ENCODE peak calls at places on chromosomes 4 and X, in ten cellular contexts. S, J, Q, N, E, X, B, F, M and L are unnamed samples.

GRCh38 chr4:30839583-30840520 is 119.7 kb downstream of the PCDH7 start:
- DNase-seq in J (peak), M (no peak), X (no peak), F (peak), E (no peak), B (no peak), S (peak), Q (no peak), N (peak), L (no peak)

GRCh38 chrX:72280210-72280882 is 3.3 kb upstream of the RPS4X start:
- DNase-seq in E (no peak), M (no peak), N (peak), S (peak), X (no peak), B (no peak), F (no peak), J (no peak), Q (no peak), L (no peak)

GRCh38 chrX:16867947-16868346 is 2.2 kb downstream of the RBBP7 start:
- DNase-seq in B (no peak), Q (no peak), N (no peak), M (no peak), E (no peak), S (no peak), X (no peak), F (no peak), J (no peak), L (no peak)

GRCh38 chr4:140308366-140309123 is 64.9 kb upstream of the SCOC start:
- DNase-seq in B (peak), J (peak), S (peak), F (peak), X (peak), Q (peak), E (no peak), N (no peak), M (peak), L (peak)

GRCh38 chrX:44747317-44747716 is 96.5 kb upstream of the DUSP21 start:
- DNase-seq in B (no peak), M (no peak), X (no peak), Q (no peak), S (no peak), F (no peak), J (no peak), E (no peak), N (no peak), L (no peak)

GRCh38 chr4:75745192-75745591 is 20.8 kb downstream of the USO1 start:
- DNase-seq in F (peak), E (no peak), B (no peak), Q (peak), X (no peak), M (no peak), S (peak), N (no peak), J (peak), L (peak)

GRCh38 chr4:56197387-56197786 is 189.9 kb downstream of the AASDH start:
- DNase-seq in J (no peak), S (peak), M (no peak), F (peak), X (peak), N (peak), Q (no peak), E (no peak), B (no peak), L (no peak)

GRCh38 chr4:156237192-156237591 is 283.5 kb upstream of the CTSO start:
- DNase-seq in F (no peak), J (no peak), X (no peak), E (no peak), Q (no peak), B (no peak), S (no peak), M (no peak), N (no peak), L (no peak)

GRCh38 chr4:82898322-82899243 is 2.0 kb upstream of the THAP9 start:
- DNase-seq in E (no peak), X (no peak), M (no peak), S (peak), F (peak), B (no peak), Q (peak), N (peak), J (peak), L (peak)

GRCh38 chr4:87985097-87985886 is 9.8 kb downstream of the SPP1 start:
- DNase-seq in S (peak), Q (peak), X (peak), B (peak), J (peak), E (no peak), F (peak), N (peak), M (peak), L (peak)

GRCh38 chrX:102917801-102918200 is 19.3 kb upstream of the RAB40AL start:
- DNase-seq in M (no peak), B (no peak), E (no peak), X (no peak), Q (no peak), S (no peak), J (no peak), N (peak), F (no peak), L (no peak)

GRCh38 chrX:19679787-19680186 is 164.5 kb upstream of the MAP3K15 start:
- DNase-seq in B (no peak), S (no peak), F (no peak), X (no peak), Q (no peak), E (no peak), J (no peak), N (peak), M (no peak), L (no peak)

GRCh38 chr4:66555301-66555700 is 885.0 kb upstream of the EPHA5 start:
- DNase-seq in M (no peak), S (peak), Q (peak), J (peak), E (no peak), F (peak), X (no peak), B (no peak), N (peak), L (no peak)

GRCh38 chr4:102404551-102404969 is 59.3 kb upstream of the SLC39A8 start:
- DNase-seq in S (no peak), N (no peak), J (no peak), B (no peak), M (no peak), Q (no peak), F (no peak), X (no peak), E (no peak), L (no peak)

GRCh38 chr4:139484861-139485311 is 31.0 kb downstream of the RAB33B start:
- DNase-seq in B (no peak), Q (no peak), F (no peak), S (no peak), J (no peak), N (no peak), M (no peak), E (no peak), X (no peak), L (no peak)

GRCh38 chrX:110600745-110601310 is 194.8 kb downstream of the CHRDL1 start:
- DNase-seq in B (no peak), E (no peak), M (no peak), X (no peak), J (no peak), N (peak), S (no peak), Q (no peak), F (no peak), L (no peak)

GRCh38 chr4:79551555-79551954 is 143.5 kb upstream of the GK2 start:
- DNase-seq in F (no peak), J (no peak), Q (no peak), M (no peak), E (no peak), N (no peak), X (no peak), B (no peak), S (no peak), L (no peak)

GRCh38 chr4:154586296-154587033 is 4.1 kb downstream of the FGA start:
- DNase-seq in B (no peak), X (no peak), E (no peak), J (no peak), F (no peak), S (no peak), Q (no peak), N (no peak), M (no peak), L (no peak)

GRCh38 chrX:24498181-24498580 is 33.1 kb downstream of the PDK3 start:
- DNase-seq in S (no peak), E (peak), Q (peak), J (peak), M (peak), F (peak), B (no peak), X (peak), N (no peak), L (no peak)

GRCh38 chr4:144754562-144755410 is 108.8 kb downstream of the HHIP start:
- DNase-seq in E (no peak), J (peak), X (no peak), N (peak), F (peak), M (no peak), S (peak), B (no peak), Q (peak), L (no peak)

GRCh38 chrX:76148011-76148665 is 24.7 kb upstream of the PBDC1 start:
- DNase-seq in N (peak), S (peak), B (no peak), J (peak), M (no peak), E (no peak), X (peak), Q (no peak), F (no peak), L (no peak)

DNA sequence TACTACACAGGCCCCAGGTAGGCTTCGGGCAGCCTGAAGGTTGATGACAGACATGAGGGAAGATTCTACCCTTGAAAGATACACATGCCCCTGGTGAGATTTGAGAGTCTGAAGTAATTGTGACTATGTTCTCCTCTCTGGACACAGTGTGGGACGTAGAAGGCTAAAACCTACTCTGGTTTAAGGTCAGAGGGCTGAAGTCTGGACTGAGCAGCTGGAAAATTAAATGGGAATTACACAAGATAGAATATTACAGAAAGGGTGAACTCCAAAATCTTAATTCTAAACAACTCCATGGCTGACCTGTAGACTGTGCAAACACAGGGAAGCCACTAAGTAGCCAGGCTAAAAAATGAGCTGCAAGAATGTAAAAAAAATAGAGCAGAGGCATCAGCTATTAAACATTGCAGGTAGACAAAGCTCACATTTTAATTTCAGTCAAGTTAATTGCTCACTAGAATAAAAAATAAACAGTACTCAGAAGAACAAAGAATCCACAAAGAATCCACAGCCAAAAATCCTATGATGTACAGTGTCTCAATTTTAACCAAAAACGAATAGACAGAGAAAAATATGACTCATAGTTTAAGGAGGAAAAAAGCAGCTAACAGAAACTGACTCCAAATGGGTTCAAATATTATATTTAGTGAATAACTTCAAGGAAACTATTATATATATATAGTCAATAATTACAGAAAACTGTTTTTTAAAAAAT is 170.4 kb downstream of the PCDH18 start:
- DNase-seq in Q (no peak), J (peak), S (no peak), N (no peak), E (no peak), X (no peak), B (no peak), M (no peak), F (no peak), L (no peak)
- H3K27ac ChIP-seq in Q (no peak), J (no peak), S (no peak), N (no peak), E (no peak), X (no peak), B (no peak), M (peak), F (no peak), L (no peak)

GRCh38 chrX:13857804-13858203 is 40.9 kb upstream of the GPM6B start:
- DNase-seq in X (no peak), E (no peak), N (no peak), B (no peak), M (no peak), J (no peak), F (no peak), S (no peak), Q (no peak), L (no peak)

GRCh38 chrX:13855689-13856425 is 39.0 kb upstream of the GPM6B start:
- DNase-seq in S (peak), N (peak), M (no peak), F (no peak), X (no peak), J (peak), Q (no peak), B (no peak), E (no peak), L (no peak)

GRCh38 chrX:13851996-13852695 is 35.3 kb upstream of the GPM6B start:
- DNase-seq in X (no peak), N (peak), Q (no peak), B (no peak), F (no peak), E (no peak), J (no peak), M (no peak), S (no peak), L (no peak)
- H3K27ac ChIP-seq in X (no peak), N (no peak), Q (no peak), B (no peak), F (no peak), E (no peak), J (no peak), M (no peak), S (no peak), L (no peak)

DNA sequence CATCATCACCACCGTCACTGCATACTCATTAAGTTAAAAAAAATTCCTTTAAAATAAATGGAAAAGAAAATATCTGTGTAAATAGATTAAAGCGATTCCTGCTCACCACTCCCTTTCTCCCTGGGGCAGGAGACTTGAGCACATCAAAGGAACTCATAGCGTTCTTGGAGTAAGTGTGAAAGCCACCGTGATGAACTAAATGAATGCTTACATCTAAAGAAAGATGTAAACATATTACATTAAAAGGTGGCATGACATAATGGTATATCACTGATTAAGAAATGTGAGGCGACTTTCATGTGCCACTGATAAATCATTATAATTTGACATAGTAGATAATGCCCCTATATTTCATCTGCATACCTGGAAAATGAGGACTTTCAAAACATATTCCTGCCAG is 92.0 kb downstream of the SNCA start:
- DNase-seq in X (no peak), S (no peak), M (no peak), Q (no peak), B (no peak), E (no peak), J (no peak), F (no peak), N (no peak), L (no peak)
- H3K27ac ChIP-seq in X (no peak), S (no peak), M (no peak), Q (no peak), B (no peak), E (no peak), J (no peak), F (no peak), N (no peak), L (no peak)

DNA sequence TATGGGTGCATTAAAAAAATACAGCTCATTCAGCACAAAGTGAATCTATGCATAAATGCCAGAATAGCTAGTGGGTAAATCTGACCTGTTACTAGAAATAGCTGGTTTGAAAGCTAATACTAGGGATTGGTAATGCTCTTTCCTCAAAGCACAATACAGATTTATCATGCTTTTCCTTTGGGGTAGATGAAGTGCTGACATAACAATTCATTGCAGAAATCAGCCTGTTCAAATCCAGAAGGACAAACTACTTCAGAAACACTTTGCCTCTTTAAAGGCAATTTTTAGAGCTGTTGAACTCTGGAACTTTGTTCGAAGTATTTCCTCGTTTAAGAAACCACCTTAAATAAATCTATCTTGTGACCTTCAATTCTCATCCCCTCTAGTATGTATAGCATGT is 957.9 kb downstream of the ARAP2 start:
- DNase-seq in B (no peak), Q (no peak), M (no peak), F (no peak), J (no peak), N (no peak), X (no peak), S (no peak), E (no peak), L (no peak)
- H3K27ac ChIP-seq in B (no peak), Q (no peak), M (no peak), F (no peak), J (no peak), N (no peak), X (no peak), S (no peak), E (no peak), L (no peak)

GRCh38 chr4:40187386-40187913 is 9.4 kb upstream of the RHOH start:
- DNase-seq in M (no peak), S (no peak), X (no peak), F (no peak), N (no peak), Q (no peak), B (no peak), J (no peak), E (no peak), L (no peak)
- H3K27ac ChIP-seq in M (no peak), S (peak), X (no peak), F (no peak), N (no peak), Q (no peak), B (no peak), J (no peak), E (no peak), L (peak)